ENCODE peak calls at places on chromosomes 12 and 14, in eight cellular contexts. U is SK-N-SH; S is effector memory CD4-positive, alpha-beta T cell; P is A549; Q is Peyer's patch; M is neuronal stem cell; Y is tibial artery; Z is endodermal cell. W is an unnamed sample. For H3K4me1, the result is how much of the 10 kb centered on the place peaks cover.

GRCh38 chr12:94362653-94363052 is 97.0 kb downstream of the CEP83 start:
- DNase-seq in U (no peak), S (no peak), P (no peak), Q (no peak), M (no peak), Y (no peak), Z (no peak), W (no peak)

GRCh38 chr12:5898874-5899273 is 46.2 kb downstream of the ANO2 start:
- DNase-seq in U (no peak), S (no peak), P (peak), Q (no peak), M (no peak), Y (no peak), Z (peak), W (no peak)

GRCh38 chr12:58540480-58541299 is 379.6 kb downstream of the LRIG3 start:
- DNase-seq in U (peak), S (no peak), P (peak), Q (peak), M (peak), Y (peak), Z (peak), W (peak)

GRCh38 chr14:77805703-77806102 is 5.8 kb downstream of the ADCK1 start:
- DNase-seq in U (no peak), S (no peak), P (no peak), Q (no peak), M (no peak), Y (no peak), Z (no peak), W (no peak)

GRCh38 chr12:64682572-64683277 is 72.4 kb downstream of the RASSF3 start:
- DNase-seq in U (peak), S (no peak), P (peak), Q (no peak), M (peak), Y (peak), Z (peak), W (peak)

GRCh38 chr14:60245316-60246177 is 3.5 kb upstream of the PPM1A start:
- DNase-seq in U (no peak), S (no peak), P (no peak), Q (no peak), M (no peak), Y (no peak), Z (no peak), W (no peak)

GRCh38 chr12:106288510-106289195 is 13.9 kb upstream of the TCP11L2 start:
- DNase-seq in U (no peak), S (no peak), P (peak), Q (no peak), M (no peak), Y (no peak), Z (peak), W (no peak)

GRCh38 chr12:51528852-51529545 is 62.0 kb upstream of the SCN8A start:
- DNase-seq in U (no peak), S (no peak), P (no peak), Q (no peak), M (no peak), Y (no peak), Z (no peak), W (no peak)

GRCh38 chr12:40693503-40693863 is 1.2 kb downstream of the CNTN1 start:
- DNase-seq in U (peak), S (no peak), P (peak), Q (no peak), M (peak), Y (no peak), Z (peak), W (no peak)

GRCh38 chr12:25615119-25615518 is 62.0 kb upstream of the LMNTD1 start:
- DNase-seq in U (no peak), S (no peak), P (peak), Q (no peak), M (no peak), Y (no peak), Z (no peak), W (no peak)

GRCh38 chr14:77053046-77053841 is 24.7 kb upstream of the IRF2BPL start:
- DNase-seq in U (peak), S (peak), P (peak), Q (peak), M (peak), Y (peak), Z (peak), W (peak)

GRCh38 chr12:124501827-124502226 is 65.6 kb downstream of the NCOR2 start:
- DNase-seq in U (no peak), S (no peak), P (no peak), Q (no peak), M (no peak), Y (no peak), Z (no peak), W (no peak)

GRCh38 chr12:108753969-108754368 is 22.7 kb upstream of the CORO1C start:
- DNase-seq in U (no peak), S (no peak), P (no peak), Q (no peak), M (no peak), Y (no peak), Z (no peak), W (no peak)

GRCh38 chr14:54566410-54567223 is at the start of gene SAMD4A:
- DNase-seq in U (peak), S (peak), P (peak), Q (peak), M (peak), Y (peak), Z (peak), W (peak)

GRCh38 chr12:22505826-22506225 is 38.5 kb downstream of the C2CD5 start:
- DNase-seq in U (no peak), S (no peak), P (no peak), Q (no peak), M (no peak), Y (no peak), Z (no peak), W (no peak)

GRCh38 chr12:48786591-48787544 is 2.0 kb downstream of the ADCY6 start:
- DNase-seq in U (peak), S (no peak), P (no peak), Q (no peak), M (no peak), Y (no peak), Z (no peak), W (no peak)

GRCh38 chr12:121894633-121895032 is 6.0 kb downstream of the PSMD9 start:
- DNase-seq in U (peak), S (no peak), P (peak), Q (no peak), M (no peak), Y (no peak), Z (peak), W (no peak)

GRCh38 chr12:130576286-130576933 is 139.7 kb downstream of the RIMBP2 start:
- DNase-seq in U (peak), S (no peak), P (no peak), Q (no peak), M (no peak), Y (no peak), Z (peak), W (no peak)

GRCh38 chr12:82723093-82723492 is 36.4 kb downstream of the TMTC2 start:
- DNase-seq in U (no peak), S (no peak), P (no peak), Q (no peak), M (no peak), Y (no peak), Z (no peak), W (no peak)

GRCh38 chr12:12721251-12721689 is 4.1 kb downstream of the CDKN1B start:
- DNase-seq in U (no peak), S (no peak), P (peak), Q (no peak), M (no peak), Y (no peak), Z (no peak), W (no peak)

GRCh38 chr12:67415473-67415872 is 146.3 kb downstream of the CAND1 start:
- DNase-seq in U (peak), S (no peak), P (peak), Q (no peak), M (no peak), Y (no peak), Z (peak), W (no peak)

GRCh38 chr12:49983892-49984291 is 11.1 kb downstream of the AQP6 start:
- DNase-seq in U (peak), S (no peak), P (no peak), Q (no peak), M (no peak), Y (no peak), Z (peak), W (no peak)

GRCh38 chr12:56258820-56259183 is 618 bp upstream of the ANKRD52 start:
- DNase-seq in U (no peak), S (no peak), P (no peak), Q (no peak), M (peak), Y (no peak), Z (no peak), W (no peak)

GRCh38 chr12:88944403-88944802 is 364.1 kb upstream of the KITLG start:
- DNase-seq in U (no peak), S (no peak), P (peak), Q (no peak), M (no peak), Y (no peak), Z (no peak), W (no peak)

GRCh38 chr12:22409071-22409951 is 74.8 kb upstream of the ST8SIA1 start:
- DNase-seq in U (no peak), S (peak), P (no peak), Q (no peak), M (no peak), Y (no peak), Z (peak), W (no peak)

GRCh38 chr14:21852061-21852664 is 178.5 kb upstream of the OR4E1 start:
- DNase-seq in U (peak), S (no peak), P (peak), Q (no peak), M (peak), Y (no peak), Z (peak), W (peak)

GRCh38 chr14:34580381-34580780 is 40.9 kb upstream of the EAPP start:
- DNase-seq in U (no peak), S (no peak), P (no peak), Q (no peak), M (no peak), Y (no peak), Z (no peak), W (no peak)

GRCh38 chr12:90621927-90622326 is 333.0 kb downstream of the CCER1 start:
- DNase-seq in U (no peak), S (no peak), P (no peak), Q (no peak), M (no peak), Y (no peak), Z (no peak), W (no peak)

GRCh38 chr14:44339256-44339655 is 167.8 kb downstream of the FSCB start:
- DNase-seq in U (no peak), S (no peak), P (no peak), Q (no peak), M (no peak), Y (no peak), Z (no peak), W (peak)

GRCh38 chr12:114729731-114730130 is 45.8 kb upstream of the TBX3 start:
- DNase-seq in U (no peak), S (no peak), P (peak), Q (no peak), M (no peak), Y (no peak), Z (no peak), W (no peak)

GRCh38 chr12:125092108-125092871 is 27.1 kb downstream of the AACS start:
- DNase-seq in U (no peak), S (no peak), P (no peak), Q (no peak), M (no peak), Y (no peak), Z (no peak), W (no peak)

GRCh38 chr12:113854385-113855136 is 111.6 kb downstream of the RBM19 start:
- DNase-seq in U (no peak), S (no peak), P (no peak), Q (no peak), M (no peak), Y (no peak), Z (no peak), W (peak)

GRCh38 chr12:26434299-26434915 is 239.0 kb downstream of the SSPN start:
- DNase-seq in U (peak), S (no peak), P (peak), Q (no peak), M (peak), Y (no peak), Z (peak), W (peak)

GRCh38 chr12:57632369-57632897 is 568 bp downstream of the B4GALNT1 start:
- DNase-seq in U (peak), S (no peak), P (peak), Q (no peak), M (peak), Y (no peak), Z (peak), W (no peak)

GRCh38 chr14:101109981-101110728 is 206.6 kb upstream of the RTL1 start:
- DNase-seq in U (peak), S (no peak), P (no peak), Q (no peak), M (no peak), Y (peak), Z (peak), W (no peak)

GRCh38 chr12:22899184-22899583 is 274.2 kb downstream of the ETNK1 start:
- DNase-seq in U (no peak), S (no peak), P (no peak), Q (no peak), M (no peak), Y (no peak), Z (no peak), W (no peak)

GRCh38 chr12:25352078-25352918 is 101.6 kb upstream of the KRAS start:
- DNase-seq in U (no peak), S (no peak), P (no peak), Q (no peak), M (no peak), Y (no peak), Z (no peak), W (no peak)

GRCh38 chr12:45934956-45935355 is 55.4 kb downstream of the SCAF11 start:
- DNase-seq in U (no peak), S (no peak), P (no peak), Q (no peak), M (no peak), Y (no peak), Z (no peak), W (no peak)

DNA sequence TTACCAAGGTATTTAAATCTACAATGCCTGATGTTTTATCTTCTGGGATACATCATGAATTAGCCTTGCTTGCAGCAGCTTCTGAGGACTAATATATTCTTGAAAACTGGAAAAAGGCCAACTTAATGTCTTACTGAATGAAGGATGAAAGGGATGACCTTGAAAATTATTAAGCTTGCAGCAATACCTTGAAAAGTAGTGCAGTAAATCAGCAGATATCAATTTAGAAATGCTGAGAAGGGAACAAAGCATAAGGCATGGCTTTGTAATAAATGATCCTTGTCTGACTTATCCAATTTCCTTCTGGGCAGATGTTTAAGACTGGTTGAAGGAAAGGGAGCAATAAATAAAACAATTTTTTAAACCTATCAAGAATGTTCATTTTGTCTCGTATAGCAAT is 37.3 kb upstream of the FERMT2 start:
- DNase-seq in U (no peak), S (no peak), P (no peak), Q (no peak), M (no peak), Y (no peak), Z (no peak), W (no peak)
- H3K4me1 ChIP-seq in U (under half), S (under half), P (under half), Q (under half), M (under half), Y (under half), Z (under half), W (under half)

DNA sequence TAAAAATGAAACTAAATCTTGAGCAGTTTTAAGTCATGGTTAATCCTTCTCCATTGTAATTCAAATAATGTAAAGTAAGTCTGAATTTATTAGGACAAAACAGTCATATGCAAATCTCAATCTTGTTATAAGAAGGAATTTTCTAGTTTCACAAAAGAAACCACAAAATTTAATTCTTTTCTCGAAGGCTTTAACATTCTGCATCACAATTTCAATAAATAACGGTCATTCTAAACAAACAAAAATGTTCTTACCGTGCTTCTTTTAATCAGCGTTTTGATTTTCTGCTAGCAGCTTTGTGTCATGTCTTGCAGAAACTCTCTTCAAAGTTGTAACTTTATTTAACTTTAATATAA is 225 bp downstream of the CLEC2B start:
- DNase-seq in U (no peak), S (no peak), P (no peak), Q (no peak), M (no peak), Y (no peak), Z (no peak), W (peak)
- H3K4me3 ChIP-seq in U (no peak), S (peak), P (peak), Q (peak), M (no peak), Y (peak), Z (no peak), W (peak)

GRCh38 chr14:64208261-64208660 is 85.9 kb downstream of the ESR2 start:
- DNase-seq in U (no peak), S (no peak), P (no peak), Q (no peak), M (no peak), Y (no peak), Z (no peak), W (no peak)
- H3K4me1 ChIP-seq in U (under half), S (under half), P (under half), Q (under half), M (under half), Y (under half), Z (under half), W (under half)

GRCh38 chr14:36522347-36522971 is 2.4 kb upstream of the NKX2-1 start:
- DNase-seq in U (no peak), S (no peak), P (no peak), Q (no peak), M (peak), Y (no peak), Z (peak), W (no peak)

GRCh38 chr14:36521598-36522345 is 1.7 kb upstream of the NKX2-1 start:
- DNase-seq in U (no peak), S (no peak), P (no peak), Q (no peak), M (peak), Y (no peak), Z (peak), W (no peak)

GRCh38 chr14:36518586-36519430 is 1.2 kb downstream of the NKX2-1 start:
- DNase-seq in U (peak), S (no peak), P (no peak), Q (no peak), M (peak), Y (no peak), Z (peak), W (no peak)

GRCh38 chr14:36519431-36520321 is at the start of gene NKX2-1:
- DNase-seq in U (peak), S (no peak), P (peak), Q (no peak), M (peak), Y (no peak), Z (peak), W (peak)

DNA sequence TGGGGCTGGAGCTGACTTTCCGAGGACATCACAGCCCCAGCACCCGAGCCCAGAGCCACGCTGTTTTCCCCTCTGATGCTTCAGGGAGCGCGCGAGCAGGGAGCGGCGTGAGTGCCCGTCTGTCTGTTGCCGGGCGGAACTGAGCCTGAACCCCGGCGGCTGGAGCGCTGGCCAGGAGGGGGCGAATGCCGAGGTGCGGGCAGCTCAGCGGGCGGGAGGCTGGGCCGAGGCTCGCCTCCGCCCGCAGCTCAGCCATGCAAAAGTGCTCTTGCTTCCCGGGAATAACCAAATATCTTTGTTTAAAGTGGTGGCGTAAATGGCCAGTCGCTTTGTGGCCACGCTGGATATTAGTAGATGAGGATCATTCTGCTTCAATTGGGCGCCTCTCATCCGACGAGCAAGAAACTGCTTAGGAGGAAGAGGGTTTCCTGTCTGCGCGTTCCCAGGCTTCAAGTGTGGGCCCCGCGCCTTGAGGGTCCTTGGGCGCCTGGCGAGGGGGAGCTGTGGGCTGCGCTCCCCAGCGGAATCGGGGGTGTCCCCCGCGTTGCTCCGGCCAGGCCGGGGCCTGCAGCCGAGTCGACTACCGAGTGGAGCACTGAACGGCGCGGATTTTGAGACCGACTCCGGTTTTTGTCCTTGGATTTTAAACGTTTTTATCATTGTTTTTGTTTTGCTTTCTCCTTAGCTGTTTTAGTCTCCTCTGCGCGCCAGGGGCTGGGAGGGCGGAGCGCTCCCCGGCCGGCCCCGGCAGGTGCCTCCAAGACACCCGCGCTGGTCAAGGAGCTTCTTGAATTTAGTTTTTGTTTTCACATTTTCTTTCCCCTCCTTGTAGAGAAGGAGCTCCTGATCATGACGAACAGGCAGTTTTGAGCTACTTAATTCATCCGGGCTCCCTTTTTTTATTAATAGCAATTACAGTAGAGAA is 831 bp upstream of the NKX2-1 start:
- DNase-seq in U (peak), S (no peak), P (peak), Q (peak), M (peak), Y (no peak), Z (peak), W (peak)
- H3K4me3 ChIP-seq in U (no peak), S (no peak), P (peak), Q (peak), M (no peak), Y (peak), Z (peak), W (peak)